ENCODE peak calls at places on chromosomes 1 and 21, in five cellular contexts. One of them, this sample, is unnamed.

GRCh38 chr1:238681021-238681420 is 705.3 kb upstream of the CHRM3 start:
- DNase-seq in HL-60: no peak
- DNase-seq in cardiac muscle cell: no peak
- DNase-seq in spleen: no peak
- DNase-seq in CD8-positive, alpha-beta T cell: no peak
- DNase-seq in this sample: no peak

GRCh38 chr1:97573560-97573959 is 347.3 kb downstream of the DPYD start:
- DNase-seq in CD8-positive, alpha-beta T cell: no peak
- DNase-seq in spleen: no peak
- DNase-seq in cardiac muscle cell: no peak
- DNase-seq in HL-60: no peak
- DNase-seq in this sample: no peak

GRCh38 chr21:46110499-46111192 is 12.7 kb downstream of the COL6A2 start:
- DNase-seq in spleen: no peak
- DNase-seq in cardiac muscle cell: peak
- DNase-seq in CD8-positive, alpha-beta T cell: no peak
- DNase-seq in HL-60: no peak
- DNase-seq in this sample: no peak

GRCh38 chr1:186753241-186753640 is 73.0 kb upstream of the PTGS2 start:
- DNase-seq in cardiac muscle cell: no peak
- DNase-seq in CD8-positive, alpha-beta T cell: no peak
- DNase-seq in HL-60: no peak
- DNase-seq in spleen: no peak
- DNase-seq in this sample: no peak

GRCh38 chr1:18109756-18110597 is 2.4 kb downstream of the IGSF21 start:
- DNase-seq in spleen: peak
- DNase-seq in HL-60: no peak
- DNase-seq in cardiac muscle cell: peak
- DNase-seq in CD8-positive, alpha-beta T cell: no peak
- DNase-seq in this sample: no peak

GRCh38 chr1:203281851-203282661 is 23.3 kb upstream of the BTG2 start:
- DNase-seq in HL-60: no peak
- DNase-seq in spleen: no peak
- DNase-seq in cardiac muscle cell: peak
- DNase-seq in CD8-positive, alpha-beta T cell: no peak
- DNase-seq in this sample: no peak

GRCh38 chr1:10402729-10403274 is 3.9 kb downstream of the PGD start:
- DNase-seq in HL-60: no peak
- DNase-seq in spleen: no peak
- DNase-seq in CD8-positive, alpha-beta T cell: no peak
- DNase-seq in cardiac muscle cell: no peak
- DNase-seq in this sample: no peak

GRCh38 chr1:45925728-45926287 is 122.4 kb downstream of the MAST2 start:
- DNase-seq in cardiac muscle cell: no peak
- DNase-seq in HL-60: no peak
- DNase-seq in CD8-positive, alpha-beta T cell: no peak
- DNase-seq in spleen: no peak
- DNase-seq in this sample: no peak

GRCh38 chr1:101128211-101128727 is 102.7 kb upstream of the DPH5 start:
- DNase-seq in spleen: no peak
- DNase-seq in HL-60: no peak
- DNase-seq in cardiac muscle cell: no peak
- DNase-seq in CD8-positive, alpha-beta T cell: peak
- DNase-seq in this sample: no peak

GRCh38 chr1:8809342-8809736 is 8.1 kb downstream of the RERE start:
- DNase-seq in spleen: no peak
- DNase-seq in cardiac muscle cell: no peak
- DNase-seq in HL-60: no peak
- DNase-seq in CD8-positive, alpha-beta T cell: no peak
- DNase-seq in this sample: no peak

GRCh38 chr1:26694597-26695416 is 1.0 kb upstream of the ARID1A start:
- DNase-seq in cardiac muscle cell: no peak
- DNase-seq in HL-60: no peak
- DNase-seq in CD8-positive, alpha-beta T cell: no peak
- DNase-seq in spleen: no peak
- DNase-seq in this sample: no peak

GRCh38 chr1:159924791-159925712 is at the start of gene TAGLN2:
- DNase-seq in HL-60: peak
- DNase-seq in CD8-positive, alpha-beta T cell: peak
- DNase-seq in cardiac muscle cell: peak
- DNase-seq in spleen: peak
- DNase-seq in this sample: no peak

GRCh38 chr1:39132505-39133339 is 71.8 kb upstream of the MACF1 start:
- DNase-seq in HL-60: no peak
- DNase-seq in CD8-positive, alpha-beta T cell: no peak
- DNase-seq in cardiac muscle cell: peak
- DNase-seq in spleen: peak
- DNase-seq in this sample: no peak

GRCh38 chr1:185112343-185112742 is 44.4 kb downstream of the TRMT1L start:
- DNase-seq in CD8-positive, alpha-beta T cell: no peak
- DNase-seq in cardiac muscle cell: no peak
- DNase-seq in spleen: no peak
- DNase-seq in HL-60: no peak
- DNase-seq in this sample: no peak

GRCh38 chr1:151511636-151512215 is 539 bp downstream of the CGN start:
- DNase-seq in CD8-positive, alpha-beta T cell: peak
- DNase-seq in cardiac muscle cell: peak
- DNase-seq in spleen: no peak
- DNase-seq in HL-60: no peak
- DNase-seq in this sample: no peak

GRCh38 chr1:36088265-36088576 is 471 bp upstream of the ADPRS start:
- DNase-seq in spleen: no peak
- DNase-seq in cardiac muscle cell: no peak
- DNase-seq in HL-60: no peak
- DNase-seq in CD8-positive, alpha-beta T cell: no peak
- DNase-seq in this sample: no peak

GRCh38 chr1:36091141-36091540 is 2.4 kb downstream of the ADPRS start:
- DNase-seq in HL-60: no peak
- DNase-seq in cardiac muscle cell: no peak
- DNase-seq in spleen: peak
- DNase-seq in CD8-positive, alpha-beta T cell: no peak
- DNase-seq in this sample: no peak

GRCh38 chr1:36088577-36089392 is at the start of gene ADPRS:
- DNase-seq in HL-60: peak
- DNase-seq in cardiac muscle cell: peak
- DNase-seq in spleen: peak
- DNase-seq in CD8-positive, alpha-beta T cell: peak
- DNase-seq in this sample: peak

GRCh38 chr1:36087233-36088123 is 1.2 kb upstream of the ADPRS start:
- DNase-seq in CD8-positive, alpha-beta T cell: no peak
- DNase-seq in cardiac muscle cell: no peak
- DNase-seq in spleen: peak
- DNase-seq in HL-60: no peak
- DNase-seq in this sample: no peak

DNA sequence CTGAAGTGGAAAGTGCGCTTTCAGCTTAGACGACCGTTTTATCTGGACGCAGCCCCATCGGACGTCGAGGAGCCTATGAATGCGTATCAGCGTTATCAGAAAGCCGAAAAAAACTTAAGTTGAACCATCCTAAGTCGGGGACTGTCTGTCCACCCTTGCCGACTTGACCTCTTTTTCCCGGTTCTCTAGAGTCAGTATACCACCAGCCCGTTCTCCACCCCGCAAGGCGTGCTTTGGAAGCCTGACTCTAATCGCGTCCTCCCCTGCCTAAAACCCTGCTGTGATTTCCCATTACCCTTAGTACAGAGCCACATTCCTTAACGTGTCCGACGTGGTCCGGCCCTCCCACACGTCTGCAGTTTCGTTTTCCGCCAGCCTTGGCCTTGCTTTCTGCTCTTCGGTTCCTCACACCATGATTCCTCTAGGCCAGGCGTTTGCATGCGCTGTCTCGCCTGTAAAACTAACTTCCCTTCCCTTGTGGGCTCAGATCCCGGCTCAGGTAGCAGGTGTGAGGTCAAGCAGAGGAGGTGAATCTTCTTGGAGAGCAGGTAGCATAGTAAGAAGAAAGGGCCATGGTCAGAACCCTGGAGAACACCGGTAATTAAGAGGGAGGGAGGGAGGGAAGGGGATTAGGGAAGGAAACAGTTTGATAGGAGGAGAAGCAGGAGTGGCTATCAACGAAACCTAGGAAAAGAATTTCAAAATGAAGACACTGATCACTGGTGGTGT is 865 bp downstream of the ADPRS start:
- DNase-seq in cardiac muscle cell: peak
- DNase-seq in spleen: peak
- DNase-seq in HL-60: no peak
- DNase-seq in CD8-positive, alpha-beta T cell: no peak
- DNase-seq in this sample: no peak
- H3K27ac ChIP-seq in cardiac muscle cell: peak
- H3K27ac ChIP-seq in spleen: peak
- H3K27ac ChIP-seq in HL-60: peak
- H3K27ac ChIP-seq in CD8-positive, alpha-beta T cell: peak
- H3K27ac ChIP-seq in this sample: no peak

GRCh38 chr1:168755800-168756418 is 26.9 kb upstream of the DPT start:
- DNase-seq in HL-60: no peak
- DNase-seq in spleen: no peak
- DNase-seq in CD8-positive, alpha-beta T cell: no peak
- DNase-seq in cardiac muscle cell: peak
- DNase-seq in this sample: no peak

GRCh38 chr1:168759077-168759476 is 30.1 kb upstream of the DPT start:
- DNase-seq in CD8-positive, alpha-beta T cell: no peak
- DNase-seq in cardiac muscle cell: no peak
- DNase-seq in HL-60: no peak
- DNase-seq in spleen: no peak
- DNase-seq in this sample: no peak

GRCh38 chr1:168760781-168761180 is 31.8 kb upstream of the DPT start:
- DNase-seq in cardiac muscle cell: no peak
- DNase-seq in spleen: no peak
- DNase-seq in CD8-positive, alpha-beta T cell: no peak
- DNase-seq in HL-60: no peak
- DNase-seq in this sample: no peak

GRCh38 chr1:168760241-168760640 is 31.2 kb upstream of the DPT start:
- DNase-seq in HL-60: no peak
- DNase-seq in cardiac muscle cell: no peak
- DNase-seq in spleen: no peak
- DNase-seq in CD8-positive, alpha-beta T cell: no peak
- DNase-seq in this sample: no peak

DNA sequence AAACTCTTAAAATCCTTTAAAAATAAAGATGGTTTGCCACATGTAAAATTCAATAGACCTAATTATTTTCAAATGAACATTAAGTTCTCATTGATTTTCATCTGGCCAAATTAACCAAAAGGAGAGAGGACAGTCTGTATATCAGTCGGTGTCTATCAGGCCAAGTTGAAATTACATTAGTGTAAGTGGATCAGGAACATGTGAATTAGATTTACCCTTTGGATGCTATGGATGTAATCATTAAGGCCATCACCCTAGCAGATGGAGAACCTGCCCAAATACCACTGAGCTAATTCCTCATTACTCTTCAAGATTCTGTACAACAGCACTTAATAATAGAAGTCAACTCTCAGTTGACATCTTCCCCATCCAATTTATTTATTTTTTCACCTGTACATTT is 29.5 kb upstream of the DPT start:
- DNase-seq in CD8-positive, alpha-beta T cell: no peak
- DNase-seq in HL-60: no peak
- DNase-seq in spleen: no peak
- DNase-seq in cardiac muscle cell: no peak
- DNase-seq in this sample: no peak
- H3K27ac ChIP-seq in CD8-positive, alpha-beta T cell: no peak
- H3K27ac ChIP-seq in HL-60: no peak
- H3K27ac ChIP-seq in spleen: no peak
- H3K27ac ChIP-seq in cardiac muscle cell: no peak
- H3K27ac ChIP-seq in this sample: no peak

GRCh38 chr1:114692947-114693346 is 2.4 kb downstream of the AMPD1 start:
- DNase-seq in HL-60: no peak
- DNase-seq in cardiac muscle cell: no peak
- DNase-seq in spleen: no peak
- DNase-seq in CD8-positive, alpha-beta T cell: no peak
- DNase-seq in this sample: no peak

GRCh38 chr1:114691061-114691460 is 4.3 kb downstream of the AMPD1 start:
- DNase-seq in HL-60: no peak
- DNase-seq in cardiac muscle cell: no peak
- DNase-seq in spleen: no peak
- DNase-seq in CD8-positive, alpha-beta T cell: no peak
- DNase-seq in this sample: no peak

GRCh38 chr1:114696810-114697209 is 1.5 kb upstream of the AMPD1 start:
- DNase-seq in HL-60: no peak
- DNase-seq in CD8-positive, alpha-beta T cell: no peak
- DNase-seq in spleen: no peak
- DNase-seq in cardiac muscle cell: no peak
- DNase-seq in this sample: no peak

GRCh38 chr1:114694540-114695310 is 621 bp downstream of the AMPD1 start:
- DNase-seq in CD8-positive, alpha-beta T cell: no peak
- DNase-seq in HL-60: no peak
- DNase-seq in cardiac muscle cell: no peak
- DNase-seq in spleen: no peak
- DNase-seq in this sample: no peak

DNA sequence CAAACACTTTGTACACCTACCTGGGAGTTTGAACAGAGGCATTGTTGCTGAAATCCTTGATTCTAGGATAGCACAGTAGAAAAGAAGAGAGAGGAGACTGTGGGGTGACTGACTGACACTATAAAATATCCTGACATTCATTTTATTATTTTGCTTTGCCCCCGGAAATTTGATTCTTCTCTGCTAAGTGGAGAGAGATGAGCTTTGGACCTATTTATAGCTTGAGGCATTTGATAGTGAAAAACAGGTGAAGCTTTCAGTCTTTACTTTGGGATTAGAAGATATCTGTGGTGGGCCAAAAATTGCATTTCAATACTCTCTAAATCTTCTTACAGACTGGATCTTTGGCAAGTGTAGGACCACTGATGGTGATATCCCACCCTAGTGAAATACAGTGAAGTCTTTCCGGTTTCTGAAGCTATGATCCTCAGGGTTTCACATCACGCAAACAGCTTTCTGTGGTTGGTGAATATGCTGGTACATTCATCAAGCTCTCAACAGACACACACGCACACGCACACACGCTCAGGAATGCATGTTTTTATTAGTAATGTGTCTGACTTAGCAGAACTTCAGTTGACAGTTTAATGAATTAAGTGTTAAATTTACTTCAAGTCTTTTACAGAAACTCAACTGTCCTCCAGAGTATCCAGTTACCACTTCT is at the start of gene AMPD1:
- DNase-seq in HL-60: no peak
- DNase-seq in cardiac muscle cell: no peak
- DNase-seq in spleen: no peak
- DNase-seq in CD8-positive, alpha-beta T cell: no peak
- DNase-seq in this sample: no peak
- H3K27ac ChIP-seq in HL-60: no peak
- H3K27ac ChIP-seq in cardiac muscle cell: no peak
- H3K27ac ChIP-seq in spleen: no peak
- H3K27ac ChIP-seq in CD8-positive, alpha-beta T cell: no peak
- H3K27ac ChIP-seq in this sample: peak

GRCh38 chr1:15351301-15351700 is 58.4 kb upstream of the EFHD2 start:
- DNase-seq in spleen: no peak
- DNase-seq in CD8-positive, alpha-beta T cell: no peak
- DNase-seq in HL-60: no peak
- DNase-seq in cardiac muscle cell: no peak
- DNase-seq in this sample: no peak

GRCh38 chr1:15355968-15356621 is 53.6 kb upstream of the EFHD2 start:
- DNase-seq in cardiac muscle cell: no peak
- DNase-seq in spleen: no peak
- DNase-seq in CD8-positive, alpha-beta T cell: no peak
- DNase-seq in HL-60: no peak
- DNase-seq in this sample: no peak

GRCh38 chr1:15352122-15352957 is 57.3 kb upstream of the EFHD2 start:
- DNase-seq in HL-60: peak
- DNase-seq in spleen: no peak
- DNase-seq in CD8-positive, alpha-beta T cell: peak
- DNase-seq in cardiac muscle cell: no peak
- DNase-seq in this sample: no peak

GRCh38 chr1:15354580-15354965 is 55.1 kb upstream of the EFHD2 start:
- DNase-seq in cardiac muscle cell: no peak
- DNase-seq in CD8-positive, alpha-beta T cell: no peak
- DNase-seq in HL-60: no peak
- DNase-seq in spleen: no peak
- DNase-seq in this sample: no peak

GRCh38 chr1:15353839-15354579 is 55.7 kb upstream of the EFHD2 start:
- DNase-seq in spleen: no peak
- DNase-seq in HL-60: no peak
- DNase-seq in cardiac muscle cell: peak
- DNase-seq in CD8-positive, alpha-beta T cell: no peak
- DNase-seq in this sample: no peak
- H3K27ac ChIP-seq in spleen: no peak
- H3K27ac ChIP-seq in HL-60: no peak
- H3K27ac ChIP-seq in cardiac muscle cell: no peak
- H3K27ac ChIP-seq in CD8-positive, alpha-beta T cell: no peak
- H3K27ac ChIP-seq in this sample: no peak

This sample was measured in SK-N-MC.